ENCODE peak calls at places on chromosomes 12 and 14, in seven cellular contexts. X is chondrocyte, G is adipocyte, Y is GM12891, H is epithelial cell of esophagus, V is AG08395, R is T-helper 2 cell. L is an unnamed sample.

GRCh38 chr14:105861985-105862465 is 335.6 kb downstream of the TMEM121 start:
- DNase-seq in X (no peak), R (no peak), V (no peak), Y (peak), H (no peak), G (no peak), L (no peak)

GRCh38 chr14:50607181-50607580 is 47.2 kb downstream of the ATL1 start:
- DNase-seq in V (peak), Y (no peak), H (peak), G (peak), R (no peak), X (no peak), L (peak)

GRCh38 chr12:100795193-100796179 is 910 bp downstream of the ANO4 start:
- DNase-seq in G (no peak), Y (no peak), X (no peak), R (no peak), H (no peak), V (no peak), L (no peak)

GRCh38 chr12:67648306-67649164 is at the start of gene DYRK2:
- DNase-seq in X (no peak), V (peak), H (peak), G (peak), R (peak), Y (peak), L (peak)

GRCh38 chr12:9235519-9235918 is 27.3 kb upstream of the PZP start:
- DNase-seq in V (no peak), R (no peak), X (no peak), G (no peak), Y (no peak), H (no peak), L (no peak)

GRCh38 chr14:95255013-95255412 is 64.7 kb downstream of the CLMN start:
- DNase-seq in Y (no peak), H (no peak), V (no peak), G (no peak), R (no peak), X (no peak), L (no peak)

GRCh38 chr14:103207038-103207403 is 83.8 kb downstream of the TNFAIP2 start:
- DNase-seq in Y (no peak), X (no peak), G (peak), H (no peak), V (peak), R (no peak), L (peak)

GRCh38 chr14:100106260-100106659 is 41.0 kb downstream of the EVL start:
- DNase-seq in X (no peak), Y (no peak), R (peak), V (no peak), H (no peak), G (no peak), L (no peak)

GRCh38 chr14:70789361-70789760 is 20.0 kb downstream of the MAP3K9 start:
- DNase-seq in V (peak), H (peak), Y (no peak), X (no peak), R (no peak), G (peak), L (no peak)

GRCh38 chr12:60138526-60138925 is 542.7 kb downstream of the SLC16A7 start:
- DNase-seq in R (no peak), X (no peak), Y (no peak), H (no peak), G (no peak), V (no peak), L (peak)

GRCh38 chr12:89682284-89682683 is 26.4 kb downstream of the ATP2B1 start:
- DNase-seq in Y (no peak), V (no peak), X (no peak), R (no peak), H (no peak), G (no peak), L (no peak)

GRCh38 chr14:77014004-77014604 is 14.4 kb downstream of the IRF2BPL start:
- DNase-seq in R (no peak), X (no peak), Y (no peak), H (no peak), V (peak), G (peak), L (no peak)

GRCh38 chr14:99479160-99479902 is 1.3 kb downstream of the SETD3 start:
- DNase-seq in H (no peak), X (no peak), G (peak), V (no peak), Y (no peak), R (no peak), L (peak)

GRCh38 chr14:97217094-97217885 is 420.1 kb downstream of the VRK1 start:
- DNase-seq in X (no peak), R (no peak), G (no peak), V (no peak), H (no peak), Y (no peak), L (no peak)

GRCh38 chr12:124685689-124685993 is 118.2 kb upstream of the NCOR2 start:
- DNase-seq in H (no peak), R (no peak), Y (no peak), G (no peak), V (no peak), X (no peak), L (no peak)

GRCh38 chr12:12451063-12451462 is 94.2 kb downstream of the BORCS5 start:
- DNase-seq in R (no peak), H (no peak), G (no peak), V (no peak), X (no peak), Y (no peak), L (no peak)

GRCh38 chr14:51978566-51979398 is 10.6 kb upstream of the RTRAF start:
- DNase-seq in G (peak), R (peak), X (no peak), V (peak), H (peak), Y (no peak), L (peak)

GRCh38 chr12:105342464-105342863 is 12.0 kb downstream of the C12orf75 start:
- DNase-seq in R (no peak), Y (no peak), H (no peak), X (no peak), V (no peak), G (no peak), L (no peak)

GRCh38 chr14:71650187-71650586 is 282.0 kb upstream of the RGS6 start:
- DNase-seq in R (no peak), H (no peak), Y (no peak), V (no peak), G (no peak), X (no peak), L (no peak)

GRCh38 chr14:77979666-77980351 is 179.9 kb downstream of the ADCK1 start:
- DNase-seq in H (no peak), R (no peak), Y (no peak), V (peak), G (no peak), X (no peak), L (no peak)

L was measured in fibroblast of gingiva.